ENCODE peak calls at places on chromosomes 11 and 22, in six cellular contexts. L is mammary epithelial cell, O is non-pigmented ciliary epithelial cell, S is activated T-cell treated with anti-CD3 and anti-CD28 coated beads for 1 hour, G is esophagus squamous epithelium, Y is GM19239. C is an unnamed sample.

GRCh38 chr11:111086058-111086457 is 159.5 kb upstream of the POU2AF2 start:
- DNase-seq in O (no peak), S (no peak), Y (no peak), L (no peak), G (no peak), C (no peak)

GRCh38 chr11:92552942-92553341 is 328.3 kb downstream of the FAT3 start:
- DNase-seq in G (no peak), S (no peak), Y (no peak), O (no peak), L (peak), C (peak)

GRCh38 chr11:14029971-14030531 is 67.5 kb downstream of the SPON1 start:
- DNase-seq in Y (no peak), G (no peak), L (peak), S (no peak), O (no peak), C (peak)

GRCh38 chr11:98104249-98104648 is 916.5 kb upstream of the CNTN5 start:
- DNase-seq in S (no peak), Y (no peak), O (no peak), G (no peak), L (no peak), C (no peak)

GRCh38 chr11:106162190-106162589 is 84.7 kb downstream of the AASDHPPT start:
- DNase-seq in L (no peak), G (no peak), S (no peak), O (no peak), Y (no peak), C (no peak)

GRCh38 chr11:125410091-125410490 is 86.0 kb downstream of the FEZ1 start:
- DNase-seq in L (peak), S (no peak), O (no peak), Y (no peak), G (no peak), C (peak)

GRCh38 chr22:41512421-41513194 is 31.7 kb downstream of the POLR3H start:
- DNase-seq in G (no peak), L (peak), S (no peak), O (peak), Y (no peak), C (peak)

GRCh38 chr11:11899401-11899800 is 57.6 kb downstream of the USP47 start:
- DNase-seq in Y (no peak), L (no peak), S (no peak), O (no peak), G (no peak), C (no peak)

GRCh38 chr11:66934971-66935779 is 23.0 kb downstream of the PC start:
- DNase-seq in S (no peak), L (no peak), Y (no peak), G (no peak), O (no peak), C (no peak)

GRCh38 chr22:29475550-29475949 is 4.5 kb upstream of the NEFH start:
- DNase-seq in S (no peak), Y (peak), O (no peak), L (no peak), G (no peak), C (no peak)